ENCODE peak calls at places on chromosomes 12 and 14, in five cellular contexts. P is left ventricle myocardium inferior; J is activated T-helper 1 cell treated with anti-CD3 and anti-CD28 coated beads, Interleukin-2, amount 50 U/mL, for 16 hours; I is neural crest cell; E is NCI-H345. D is an unnamed sample.

GRCh38 chr14:95505030-95505589 is 11.3 kb downstream of the SYNE3 start:
- DNase-seq in E (no peak), I (no peak), J (no peak), P (no peak), D (no peak)

GRCh38 chr14:63770187-63770807 is 42.4 kb upstream of the SGPP1 start:
- DNase-seq in J (no peak), P (no peak), I (peak), E (peak), D (peak)

GRCh38 chr12:82174383-82174782 is 183.8 kb downstream of the CCDC59 start:
- DNase-seq in P (no peak), I (no peak), E (peak), J (no peak), D (no peak)

GRCh38 chr12:76830456-76830855 is 48.4 kb downstream of the CSRP2 start:
- DNase-seq in I (no peak), J (no peak), E (no peak), P (no peak), D (no peak)

GRCh38 chr14:90534838-90535555 is 138.2 kb downstream of the CALM1 start:
- DNase-seq in I (no peak), J (no peak), P (no peak), E (no peak), D (no peak)

GRCh38 chr12:124685689-124685993 is 118.2 kb upstream of the NCOR2 start:
- DNase-seq in I (no peak), E (no peak), J (no peak), P (no peak), D (no peak)

GRCh38 chr14:54737132-54737711 is 165.4 kb downstream of the GCH1 start:
- DNase-seq in P (no peak), I (no peak), E (no peak), J (no peak), D (peak)

GRCh38 chr12:53820503-53820902 is 68.7 kb upstream of the CISTR start:
- DNase-seq in E (no peak), P (no peak), I (no peak), J (no peak), D (no peak)

GRCh38 chr12:128842579-128842978 is 10.7 kb upstream of the GLT1D1 start:
- DNase-seq in I (no peak), P (no peak), J (no peak), E (no peak), D (no peak)

GRCh38 chr14:57686317-57686716 is 179.6 kb downstream of the SLC35F4 start:
- DNase-seq in J (no peak), I (no peak), P (no peak), E (no peak), D (no peak)

GRCh38 chr12:32516230-32516629 is 116.9 kb downstream of the FGD4 start:
- DNase-seq in J (no peak), P (no peak), I (no peak), E (no peak), D (no peak)

GRCh38 chr12:11202811-11203210 is 16.1 kb upstream of the TAS2R42 start:
- DNase-seq in P (no peak), I (no peak), E (no peak), J (no peak), D (no peak)

GRCh38 chr14:27613102-27613501 is 1015.3 kb upstream of the NOVA1 start:
- DNase-seq in P (no peak), I (no peak), E (no peak), J (no peak), D (no peak)

GRCh38 chr14:22545842-22546721 is 42.9 kb downstream of the DAD1 start:
- DNase-seq in I (no peak), J (no peak), P (no peak), E (no peak), D (peak)

GRCh38 chr12:68972570-68972969 is 39.6 kb upstream of the CPM start:
- DNase-seq in E (no peak), J (no peak), I (no peak), P (no peak), D (no peak)

GRCh38 chr14:79328863-79329262 is 882.4 kb downstream of the DIO2 start:
- DNase-seq in I (no peak), J (no peak), P (no peak), E (no peak), D (no peak)

GRCh38 chr14:26845106-26845818 is 247.4 kb upstream of the NOVA1 start:
- DNase-seq in I (no peak), E (no peak), P (no peak), J (no peak), D (no peak)

GRCh38 chr12:51721281-51721940 is 127.1 kb downstream of the FIGNL2 start:
- DNase-seq in E (no peak), I (no peak), P (peak), J (peak), D (no peak)

GRCh38 chr14:90418053-90418452 is 21.2 kb downstream of the CALM1 start:
- DNase-seq in I (no peak), J (no peak), P (no peak), E (no peak), D (no peak)

GRCh38 chr14:100609331-100609870 is 22.2 kb upstream of the BEGAIN start:
- DNase-seq in J (no peak), P (no peak), I (no peak), E (no peak), D (no peak)

GRCh38 chr12:117155278-117156060 is 34.8 kb downstream of the FBXO21 start:
- DNase-seq in I (peak), P (peak), E (peak), J (peak), D (no peak)